ENCODE peak calls at places on chromosomes 7 and 10, in eight cellular contexts. R is lower leg skin, Q is endodermal cell, O is HFF-Myc, I is tibial artery, V is adrenal gland, X is lung, B is heart left ventricle. W is an unnamed sample.
A peak's percentile ranks its signal among the peaks of the same experiment; 100 is the strongest.

GRCh38 chr7:731440-732085 is 4.5 kb upstream of the PRKAR1B start:
- DNase-seq in R (no peak), Q (no peak), O (no peak), I (no peak), V (no peak), X (no peak), B (no peak), W (no peak)

GRCh38 chr7:45053401-45053800 is 35.4 kb downstream of the NACAD start:
- DNase-seq in R (no peak), Q (no peak), O (no peak), I (no peak), V (no peak), X (no peak), B (no peak), W (no peak)

GRCh38 chr7:42886129-42886528 is 25.7 kb downstream of the C7orf25 start:
- DNase-seq in R (no peak), Q (no peak), O (no peak), I (no peak), V (no peak), X (no peak), B (no peak), W (no peak)

GRCh38 chr10:115572740-115573455 is 479.7 kb downstream of the ATRNL1 start:
- DNase-seq in R (no peak), Q (peak; percentile 80), O (no peak), I (no peak), V (no peak), X (no peak), B (no peak), W (no peak)

GRCh38 chr7:13856012-13856411 is 133.5 kb downstream of the ETV1 start:
- DNase-seq in R (no peak), Q (no peak), O (no peak), I (no peak), V (no peak), X (no peak), B (no peak), W (no peak)

GRCh38 chr10:4522296-4523000 is 303.6 kb upstream of the AKR1E2 start:
- DNase-seq in R (no peak), Q (no peak), O (no peak), I (no peak), V (no peak), X (no peak), B (no peak), W (no peak)

GRCh38 chr7:150403376-150404171 is 24.4 kb downstream of the ZNF775 start:
- DNase-seq in R (peak; percentile 85), Q (no peak), O (no peak), I (no peak), V (peak; percentile 23), X (no peak), B (no peak), W (no peak)

GRCh38 chr7:27459021-27459728 is 203.5 kb downstream of the HIBADH start:
- DNase-seq in R (no peak), Q (no peak), O (no peak), I (no peak), V (peak; percentile 39), X (no peak), B (peak; percentile 28), W (no peak)

GRCh38 chr10:69801094-69801433 is 642 bp upstream of the COL13A1 start:
- DNase-seq in R (no peak), Q (peak; percentile 96), O (no peak), I (no peak), V (peak; percentile 59), X (peak; percentile 45), B (peak; percentile 45), W (no peak)

GRCh38 chr7:155858521-155859061 is 46.3 kb upstream of the SHH start:
- DNase-seq in R (peak; percentile 65), Q (peak; percentile 14), O (no peak), I (no peak), V (peak; percentile 43), X (no peak), B (no peak), W (peak; percentile 89)

GRCh38 chr7:151493083-151493482 is 26.6 kb downstream of the RHEB start:
- DNase-seq in R (no peak), Q (no peak), O (no peak), I (no peak), V (no peak), X (no peak), B (no peak), W (no peak)

GRCh38 chr7:115047968-115048720 is 126.2 kb downstream of the MDFIC start:
- DNase-seq in R (no peak), Q (no peak), O (peak; percentile 31), I (no peak), V (no peak), X (no peak), B (no peak), W (no peak)

GRCh38 chr10:123026266-123026665 is 17.5 kb downstream of the ACADSB start:
- DNase-seq in R (no peak), Q (no peak), O (no peak), I (no peak), V (no peak), X (no peak), B (no peak), W (no peak)

GRCh38 chr10:114779803-114780609 is 41.6 kb upstream of the FHIP2A start:
- DNase-seq in R (no peak), Q (no peak), O (peak; percentile 90), I (no peak), V (no peak), X (no peak), B (no peak), W (no peak)

DNA sequence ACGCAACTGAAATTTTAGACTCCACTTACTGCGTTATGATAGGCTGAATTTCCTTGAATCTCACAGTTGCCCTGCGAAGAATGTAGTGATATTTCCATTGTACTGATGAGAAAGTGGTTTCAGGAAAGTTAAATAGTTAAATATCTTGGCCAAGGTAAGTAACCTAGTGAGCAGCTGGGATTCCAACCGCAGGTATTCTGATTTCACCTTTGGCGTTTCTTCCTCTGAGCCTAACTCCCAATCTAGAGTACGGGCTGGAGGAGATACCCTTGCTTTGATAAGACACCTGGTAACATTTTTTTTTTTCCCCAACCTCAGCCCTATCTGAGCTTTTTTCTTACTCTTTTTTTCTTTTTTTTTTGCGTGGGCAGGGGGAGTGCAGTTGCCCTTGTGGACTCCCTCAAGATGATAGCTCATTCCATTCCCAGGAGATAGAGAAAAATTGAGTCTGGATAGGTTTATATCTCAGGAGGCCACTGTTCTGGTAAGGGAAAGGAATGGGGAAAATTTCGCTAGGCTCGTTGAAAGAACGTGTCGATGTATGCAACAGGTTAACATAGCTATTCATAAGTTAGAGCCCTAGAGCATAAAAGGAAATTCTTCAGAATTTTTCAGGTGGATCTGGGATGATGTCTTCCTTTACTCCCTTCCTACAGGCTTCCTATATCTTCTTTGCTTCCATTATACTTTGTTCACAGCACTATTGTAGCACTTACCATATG is 3.1 kb upstream of the TAS2R38 start:
- DNase-seq in R (no peak), Q (no peak), O (no peak), I (no peak), V (no peak), X (no peak), B (no peak), W (no peak)
- TF ChIP-seq CTCF in R (no peak), Q (no peak), O (no peak), I (no peak), V (no peak), X (no peak), B (no peak), W (no peak)

GRCh38 chr10:46555366-46555712 is 1.1 kb downstream of the GPRIN2 start:
- DNase-seq in R (peak; percentile 86), Q (peak; percentile 68), O (no peak), I (no peak), V (peak; percentile 15), X (peak; percentile 43), B (no peak), W (no peak)
- H3K4me3 ChIP-seq in R (no peak overlapping the region), Q (peak overlapping the region; percentile 80), O (no peak overlapping the region), I (no peak overlapping the region), V (no peak overlapping the region), X (peak overlapping the region; percentile 29), B (no peak overlapping the region), W (no peak overlapping the region)

DNA sequence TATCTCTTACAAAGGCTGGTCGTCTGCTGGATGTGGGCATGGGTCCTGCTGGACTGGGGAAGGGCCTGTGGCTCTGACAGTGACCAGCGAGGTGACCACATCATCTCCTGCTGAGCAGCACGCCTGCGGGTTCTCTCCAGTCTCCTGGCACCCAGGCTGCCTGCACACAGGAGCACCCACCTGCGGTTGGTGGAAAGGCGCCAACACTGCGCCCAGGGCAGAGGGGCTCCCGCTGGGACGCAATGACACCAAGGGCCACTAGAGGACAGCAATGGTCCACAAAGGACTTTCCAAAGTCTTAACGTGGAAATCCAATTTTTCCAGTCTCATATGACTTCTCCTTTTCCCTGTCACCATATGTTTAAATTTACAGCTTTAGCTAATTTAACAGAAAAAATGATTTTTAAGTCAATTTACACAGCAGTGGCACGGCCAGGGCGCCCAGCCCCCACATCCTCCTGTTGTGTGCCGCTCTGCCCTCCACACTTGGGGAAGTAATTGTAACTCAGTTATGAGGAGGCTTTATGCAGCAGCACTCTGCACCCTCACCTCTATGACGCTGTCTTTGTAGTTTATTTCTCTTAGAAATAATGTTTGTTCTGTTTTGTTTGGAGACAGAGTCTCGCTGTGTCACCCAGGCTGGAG is 38.1 kb downstream of the CFAP46 start:
- DNase-seq in R (no peak), Q (peak; percentile 87), O (peak; percentile 6), I (peak; percentile 12), V (peak; percentile 40), X (no peak), B (no peak), W (no peak)
- TF ChIP-seq CTCF in R (no peak), Q (peak; percentile 92), O (peak; percentile 89), I (peak; percentile 30), V (peak; percentile 62), X (no peak), B (peak; percentile 61), W (peak; percentile 94)

GRCh38 chr10:110636932-110637557 is 7.1 kb upstream of the RBM20 start:
- DNase-seq in R (no peak), Q (peak; percentile 90), O (no peak), I (no peak), V (no peak), X (no peak), B (peak; percentile 75), W (no peak)

GRCh38 chr10:110631934-110632333 is 12.2 kb upstream of the RBM20 start:
- DNase-seq in R (no peak), Q (no peak), O (no peak), I (no peak), V (no peak), X (no peak), B (no peak), W (no peak)

GRCh38 chr10:110632591-110633215 is 11.4 kb upstream of the RBM20 start:
- DNase-seq in R (no peak), Q (no peak), O (no peak), I (no peak), V (no peak), X (no peak), B (no peak), W (no peak)

GRCh38 chr10:110636572-110636931 is 7.6 kb upstream of the RBM20 start:
- DNase-seq in R (no peak), Q (no peak), O (no peak), I (no peak), V (no peak), X (no peak), B (no peak), W (no peak)

GRCh38 chr10:110634527-110635209 is 9.5 kb upstream of the RBM20 start:
- DNase-seq in R (no peak), Q (no peak), O (no peak), I (no peak), V (no peak), X (no peak), B (peak; percentile 71), W (no peak)
- H3K4me3 ChIP-seq in R (no peak overlapping the region), Q (no peak overlapping the region), O (no peak overlapping the region), I (no peak overlapping the region), V (no peak overlapping the region), X (no peak overlapping the region), B (no peak overlapping the region), W (no peak overlapping the region)